ENCODE peak calls at places on chromosome 16, in seven cellular contexts. M is fibroblast of gingiva; C is Right ventricle myocardium superior; I is stimulated activated CD8-positive, alpha-beta memory T cell treated with anti-CD3 and anti-CD28 coated beads, Interleukin-7, amount 100 ng/mL, for 24 hours; D is activated naive CD4-positive, alpha-beta T cell; Y is memory B cell; O is activated CD8-positive, alpha-beta memory T cell treated with anti-CD3 and anti-CD28 coated beads for 4 hours. T is an unnamed sample.

GRCh38 chr16:73206306-73206705 is 158.4 kb upstream of the ZFHX3 start:
- DNase-seq in M (no peak), C (no peak), I (no peak), D (no peak), Y (no peak), O (no peak), T (no peak)

GRCh38 chr16:76729525-76729924 is 452.3 kb downstream of the CNTNAP4 start:
- DNase-seq in M (no peak), C (no peak), I (no peak), D (no peak), Y (no peak), O (no peak), T (no peak)

GRCh38 chr16:11583889-11584565 is 2.7 kb downstream of the LITAF start:
- DNase-seq in M (no peak), C (no peak), I (no peak), D (no peak), Y (no peak), O (no peak), T (no peak)

GRCh38 chr16:79659352-79659751 is 58.8 kb upstream of the MAF start:
- DNase-seq in M (no peak), C (no peak), I (no peak), D (no peak), Y (no peak), O (no peak), T (no peak)

GRCh38 chr16:19666451-19666850 is 51.6 kb downstream of the KNOP1 start:
- DNase-seq in M (no peak), C (peak; percentile 63), I (no peak), D (no peak), Y (no peak), O (no peak), T (no peak)

GRCh38 chr16:2969545-2970521 is 685 bp downstream of the PAQR4 start:
- DNase-seq in M (peak; percentile 33), C (peak; percentile 80), I (peak; percentile 51), D (peak; percentile 43), Y (peak; percentile 63), O (peak; percentile 32), T (no peak)

GRCh38 chr16:50183316-50183715 is 30.2 kb downstream of the TENT4B start:
- DNase-seq in M (peak; percentile 15), C (no peak), I (no peak), D (no peak), Y (no peak), O (no peak), T (no peak)

GRCh38 chr16:3702082-3702481 is 15.2 kb downstream of the TRAP1 start:
- DNase-seq in M (no peak), C (no peak), I (no peak), D (no peak), Y (no peak), O (no peak), T (no peak)

GRCh38 chr16:88393034-88393433 is 10.3 kb downstream of the ZNF469 start:
- DNase-seq in M (peak; percentile 67), C (peak; percentile 69), I (no peak), D (no peak), Y (no peak), O (no peak), T (no peak)

GRCh38 chr16:15482068-15482747 is 47.8 kb downstream of the BMERB1 start:
- DNase-seq in M (peak; percentile 62), C (no peak), I (no peak), D (no peak), Y (no peak), O (peak; percentile 11), T (no peak)

GRCh38 chr16:85990861-85991301 is 91.9 kb downstream of the IRF8 start:
- DNase-seq in M (no peak), C (no peak), I (no peak), D (no peak), Y (peak; percentile 56), O (no peak), T (no peak)

GRCh38 chr16:16149710-16150116 is 73.6 kb downstream of the ABCC6 start:
- DNase-seq in M (no peak), C (no peak), I (no peak), D (no peak), Y (no peak), O (no peak), T (no peak)

GRCh38 chr16:49494386-49495150 is 121.0 kb downstream of the C16orf78 start:
- DNase-seq in M (no peak), C (no peak), I (no peak), D (no peak), Y (no peak), O (no peak), T (no peak)

GRCh38 chr16:58409316-58409973 is 17.2 kb downstream of the GINS3 start:
- DNase-seq in M (peak; percentile 16), C (peak; percentile 77), I (no peak), D (no peak), Y (no peak), O (no peak), T (no peak)

GRCh38 chr16:1557074-1557473 is 23.6 kb downstream of the TMEM204 start:
- DNase-seq in M (no peak), C (no peak), I (no peak), D (no peak), Y (no peak), O (no peak), T (no peak)

GRCh38 chr16:30997887-30998711 is 12.3 kb downstream of the STX1B start:
- DNase-seq in M (peak; percentile 64), C (no peak), I (no peak), D (no peak), Y (no peak), O (no peak), T (no peak)

T was measured in central memory CD8-positive, alpha-beta T cell.